ENCODE peak calls at places on chromosomes 4 and X, in five cellular contexts. L is Caki2; S is CD8-positive, alpha-beta memory T cell; A is aorta; N is activated CD8-positive, alpha-beta memory T cell treated with anti-CD3 and anti-CD28 coated beads, Interleukin-2, amount 10 ng/mL, durations not matched to agents 7 days and 5 days. Z is an unnamed sample.

GRCh38 chr4:24322517-24322916 is 261.8 kb downstream of the DHX15 start:
- DNase-seq in N (no peak), S (no peak), A (no peak), L (no peak), Z (no peak)

GRCh38 chr4:11698846-11699590 is 270.3 kb upstream of the HS3ST1 start:
- DNase-seq in A (no peak), L (peak), N (no peak), S (no peak), Z (no peak)

GRCh38 chr4:101355246-101355645 is 7.9 kb upstream of the PPP3CA start:
- DNase-seq in S (no peak), N (no peak), A (no peak), L (no peak), Z (no peak)

GRCh38 chrX:74800062-74800461 is 125.2 kb downstream of the NEXMIF start:
- DNase-seq in A (no peak), N (no peak), L (no peak), S (no peak), Z (no peak)

GRCh38 chr4:10013722-10014121 is 7.6 kb downstream of the SLC2A9 start:
- DNase-seq in L (no peak), A (no peak), N (peak), S (no peak), Z (peak)

GRCh38 chrX:27966955-27967354 is 14.3 kb downstream of the DCAF8L1 start:
- DNase-seq in A (no peak), N (no peak), L (no peak), S (no peak), Z (no peak)

GRCh38 chr4:54568184-54568583 is 89.6 kb upstream of the KIT start:
- DNase-seq in N (no peak), S (no peak), A (no peak), L (peak), Z (no peak)

GRCh38 chr4:16846520-16847117 is 51.8 kb downstream of the LDB2 start:
- DNase-seq in N (no peak), A (no peak), S (no peak), L (no peak), Z (no peak)

GRCh38 chr4:25299476-25300203 is 12.9 kb upstream of the ZCCHC4 start:
- DNase-seq in A (peak), S (no peak), L (no peak), N (no peak), Z (no peak)

GRCh38 chr4:51830146-51830545 is 12.8 kb upstream of the DCUN1D4 start:
- DNase-seq in L (no peak), A (no peak), N (no peak), S (no peak), Z (no peak)

GRCh38 chr4:88689877-88690276 is 7.8 kb downstream of the NAP1L5 start:
- DNase-seq in L (peak), A (no peak), N (no peak), S (no peak), Z (no peak)

GRCh38 chr4:2837110-2837903 is 6.3 kb upstream of the ADD1 start:
- DNase-seq in A (peak), L (no peak), S (no peak), N (peak), Z (no peak)

GRCh38 chr4:106421441-106422296 is 53.1 kb upstream of the GIMD1 start:
- DNase-seq in N (no peak), A (no peak), L (no peak), S (no peak), Z (no peak)

Z was measured in stimulated activated naive CD8-positive, alpha-beta T cell treated with anti-CD3 and anti-CD28 coated beads, Interleukin-15, Interleukin-2, amounts not matched to agents 100 U/mL and 50 U/mL, for 24 hours.